ENCODE peak calls at places on chromosomes 2 and 18, in four cellular contexts. One of them, this sample, is unnamed.

GRCh38 chr2:172109256-172109655 is 6.6 kb upstream of the DLX2 start:
- DNase-seq in GM12878: no peak
- DNase-seq in HepG2: no peak
- DNase-seq in K562: no peak
- DNase-seq in this sample: no peak

GRCh38 chr18:9763876-9764605 is 55.9 kb downstream of the RAB31 start:
- DNase-seq in HepG2: no peak
- DNase-seq in GM12878: no peak
- DNase-seq in K562: no peak
- DNase-seq in this sample: no peak

GRCh38 chr2:166343467-166343866 is 32.3 kb downstream of the SCN9A start:
- DNase-seq in GM12878: no peak
- DNase-seq in K562: no peak
- DNase-seq in HepG2: no peak
- DNase-seq in this sample: no peak

GRCh38 chr2:19949071-19949470 is 40.8 kb downstream of the WDR35 start:
- DNase-seq in K562: no peak
- DNase-seq in GM12878: no peak
- DNase-seq in HepG2: no peak
- DNase-seq in this sample: no peak

GRCh38 chr2:60311524-60311923 is 241.9 kb downstream of the BCL11A start:
- DNase-seq in HepG2: no peak
- DNase-seq in GM12878: no peak
- DNase-seq in K562: no peak
- DNase-seq in this sample: no peak

GRCh38 chr18:54191352-54191751 is 33.1 kb downstream of the MBD2 start:
- DNase-seq in HepG2: no peak
- DNase-seq in K562: no peak
- DNase-seq in GM12878: no peak
- DNase-seq in this sample: no peak

GRCh38 chr2:96404446-96405373 is 69.1 kb downstream of the NCAPH start:
- DNase-seq in GM12878: no peak
- DNase-seq in K562: no peak
- DNase-seq in HepG2: no peak
- DNase-seq in this sample: no peak

GRCh38 chr18:62825382-62825781 is 110.0 kb downstream of the PHLPP1 start:
- DNase-seq in GM12878: no peak
- DNase-seq in K562: no peak
- DNase-seq in HepG2: no peak
- DNase-seq in this sample: no peak

DNA sequence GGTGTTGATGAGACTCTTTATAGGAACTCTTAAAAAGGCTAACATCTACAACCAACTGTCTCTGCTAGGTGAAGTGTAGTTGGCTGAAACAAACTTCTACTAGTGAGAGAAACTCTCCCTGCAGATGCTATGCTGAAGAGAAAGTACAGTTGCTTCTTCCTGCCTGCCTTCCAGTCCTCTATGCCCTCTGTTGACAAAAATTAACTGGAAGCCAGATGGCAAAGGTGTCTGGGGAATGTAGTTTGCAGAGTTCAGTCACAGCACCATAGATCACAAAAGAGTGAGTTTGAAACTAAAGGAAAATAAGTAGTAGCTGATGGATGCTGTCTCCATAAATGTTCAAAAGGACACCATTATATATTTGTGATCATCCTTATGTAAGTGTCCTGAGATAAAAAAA is 958.8 kb upstream of the NRXN1 start:
- DNase-seq in GM12878: no peak
- DNase-seq in K562: no peak
- DNase-seq in HepG2: no peak
- DNase-seq in this sample: no peak
- TF ChIP-seq FOXK2 in GM12878: no peak
- TF ChIP-seq FOXK2 in K562: no peak
- TF ChIP-seq FOXK2 in HepG2: no peak
- TF ChIP-seq FOXK2 in this sample: no peak

GRCh38 chr2:234690569-234691225 is 193.8 kb upstream of the ARL4C start:
- DNase-seq in HepG2: peak; percentile 42
- DNase-seq in GM12878: no peak
- DNase-seq in K562: no peak
- DNase-seq in this sample: no peak
- TF ChIP-seq BHLHE40 in HepG2: no peak
- TF ChIP-seq BHLHE40 in GM12878: no peak
- TF ChIP-seq BHLHE40 in K562: no peak
- TF ChIP-seq BHLHE40 in this sample: no peak

DNA sequence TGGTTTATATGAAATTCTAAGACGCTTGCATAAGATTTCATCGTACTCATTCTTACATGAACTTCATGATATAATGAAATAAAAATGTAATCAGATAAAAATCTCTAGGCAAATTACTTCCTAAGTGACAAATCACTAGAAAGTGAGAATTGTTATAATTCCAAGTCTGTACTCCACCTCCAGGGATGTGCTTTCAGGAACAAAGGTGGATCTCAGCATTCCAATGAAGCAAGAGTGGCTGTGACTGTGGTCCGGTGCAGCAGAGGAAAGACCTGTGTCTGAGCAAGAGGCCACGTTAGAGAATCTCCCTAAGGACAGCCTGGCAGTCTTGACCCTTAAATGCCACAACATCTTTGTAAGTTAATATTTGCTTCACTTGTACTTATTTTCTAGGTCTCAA is 226.1 kb downstream of the PIEZO2 start:
- DNase-seq in HepG2: no peak
- DNase-seq in K562: no peak
- DNase-seq in GM12878: no peak
- DNase-seq in this sample: no peak
- TF ChIP-seq FOXK2 in HepG2: no peak
- TF ChIP-seq FOXK2 in K562: no peak
- TF ChIP-seq FOXK2 in GM12878: no peak
- TF ChIP-seq FOXK2 in this sample: no peak

DNA sequence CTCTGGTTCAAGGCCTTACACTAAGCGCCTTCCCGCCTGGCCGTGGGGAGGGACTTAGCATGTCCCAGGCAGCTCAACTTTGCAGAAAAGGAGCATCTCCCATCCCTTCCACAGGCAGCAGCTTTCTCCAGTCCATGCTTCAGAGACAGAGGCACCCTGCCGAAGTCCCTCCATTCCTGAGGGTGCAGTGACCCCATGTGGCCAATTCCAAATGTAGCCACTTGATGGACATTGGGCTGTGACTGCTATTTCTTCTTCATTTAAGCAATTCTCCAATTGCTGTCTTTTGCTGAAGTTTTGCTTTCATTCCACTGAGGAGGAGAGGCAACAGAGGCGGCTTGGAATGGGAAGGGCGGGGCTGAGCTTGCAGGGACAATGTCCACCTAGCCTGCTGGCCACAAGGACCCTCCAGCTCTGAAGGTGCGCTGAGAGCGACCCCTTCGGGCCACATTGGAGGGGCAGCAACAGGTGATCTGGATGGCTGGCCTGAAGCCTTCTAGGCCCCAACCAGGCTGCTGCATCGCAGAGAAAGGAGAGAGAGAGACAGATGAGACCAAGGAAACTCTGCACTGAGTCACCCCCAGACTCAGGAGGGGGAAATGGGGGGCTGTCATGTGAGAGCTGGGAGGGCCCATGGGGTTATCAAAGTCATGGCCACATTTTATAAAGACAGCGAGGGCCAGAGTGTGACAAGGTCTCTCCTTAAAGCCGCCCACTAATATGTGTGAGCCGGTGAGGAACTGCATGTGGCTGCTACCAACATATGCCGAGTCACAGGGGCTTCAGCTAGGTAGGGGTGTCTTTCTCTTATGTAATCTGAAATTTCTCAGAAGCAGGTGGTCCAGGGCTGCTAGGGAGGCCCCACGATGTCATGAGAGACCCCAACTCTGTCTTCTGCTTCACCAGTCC is 61.3 kb downstream of the LONRF2 start:
- DNase-seq in GM12878: no peak
- DNase-seq in K562: peak; percentile 74
- DNase-seq in HepG2: peak; percentile 60
- DNase-seq in this sample: peak; percentile 63
- TF ChIP-seq BHLHE40 in GM12878: no peak
- TF ChIP-seq BHLHE40 in K562: no peak
- TF ChIP-seq BHLHE40 in HepG2: no peak
- TF ChIP-seq BHLHE40 in this sample: no peak

DNA sequence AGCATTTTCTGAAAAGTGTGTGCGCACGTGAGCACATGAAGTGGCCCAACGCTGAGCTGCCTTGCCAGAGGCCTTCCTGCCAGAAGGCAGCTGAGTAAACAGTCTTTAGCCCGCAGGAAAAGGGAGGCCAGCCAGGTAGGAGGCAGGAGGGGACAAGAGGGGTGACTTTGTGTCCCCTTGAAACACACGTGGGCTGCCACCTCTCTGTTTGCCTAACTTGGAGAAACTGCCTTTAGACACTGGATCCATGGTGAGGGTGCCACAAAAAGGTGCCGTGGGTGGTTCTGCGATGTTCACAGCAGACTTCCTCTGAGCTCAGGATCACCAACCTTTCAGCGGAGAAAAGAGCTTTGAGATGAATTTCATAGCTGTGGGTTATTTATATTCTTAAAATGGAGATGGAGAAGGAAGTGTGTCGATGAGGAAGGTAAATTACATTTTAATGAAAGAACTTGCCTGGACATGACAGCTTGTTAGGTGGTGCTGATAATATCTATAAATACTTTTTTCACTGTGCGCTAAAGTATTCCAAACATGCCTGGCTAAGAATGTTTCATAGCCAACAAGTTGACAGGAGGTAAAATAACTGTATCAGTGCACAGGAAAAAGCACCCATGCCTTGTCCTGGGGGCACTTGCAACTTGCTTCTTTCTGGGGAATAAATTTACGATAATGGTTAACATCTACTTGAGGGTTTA is 36.6 kb upstream of the ASB1 start:
- DNase-seq in K562: no peak
- DNase-seq in HepG2: no peak
- DNase-seq in GM12878: no peak
- DNase-seq in this sample: no peak
- TF ChIP-seq FOXK2 in K562: no peak
- TF ChIP-seq FOXK2 in HepG2: no peak
- TF ChIP-seq FOXK2 in GM12878: no peak
- TF ChIP-seq FOXK2 in this sample: no peak

GRCh38 chr2:241943209-241943850 is 73.8 kb downstream of the RTP5 start:
- DNase-seq in HepG2: no peak
- DNase-seq in GM12878: no peak
- DNase-seq in K562: no peak
- DNase-seq in this sample: no peak

GRCh38 chr2:241940329-241940728 is 70.8 kb downstream of the RTP5 start:
- DNase-seq in HepG2: peak; percentile 31
- DNase-seq in GM12878: no peak
- DNase-seq in K562: peak; percentile 43
- DNase-seq in this sample: peak; percentile 20

GRCh38 chr2:241942416-241943208 is 73.1 kb downstream of the RTP5 start:
- DNase-seq in K562: no peak
- DNase-seq in HepG2: no peak
- DNase-seq in GM12878: no peak
- DNase-seq in this sample: no peak

GRCh38 chr2:241939541-241939940 is 70.0 kb downstream of the RTP5 start:
- DNase-seq in HepG2: no peak
- DNase-seq in K562: no peak
- DNase-seq in GM12878: no peak
- DNase-seq in this sample: no peak

DNA sequence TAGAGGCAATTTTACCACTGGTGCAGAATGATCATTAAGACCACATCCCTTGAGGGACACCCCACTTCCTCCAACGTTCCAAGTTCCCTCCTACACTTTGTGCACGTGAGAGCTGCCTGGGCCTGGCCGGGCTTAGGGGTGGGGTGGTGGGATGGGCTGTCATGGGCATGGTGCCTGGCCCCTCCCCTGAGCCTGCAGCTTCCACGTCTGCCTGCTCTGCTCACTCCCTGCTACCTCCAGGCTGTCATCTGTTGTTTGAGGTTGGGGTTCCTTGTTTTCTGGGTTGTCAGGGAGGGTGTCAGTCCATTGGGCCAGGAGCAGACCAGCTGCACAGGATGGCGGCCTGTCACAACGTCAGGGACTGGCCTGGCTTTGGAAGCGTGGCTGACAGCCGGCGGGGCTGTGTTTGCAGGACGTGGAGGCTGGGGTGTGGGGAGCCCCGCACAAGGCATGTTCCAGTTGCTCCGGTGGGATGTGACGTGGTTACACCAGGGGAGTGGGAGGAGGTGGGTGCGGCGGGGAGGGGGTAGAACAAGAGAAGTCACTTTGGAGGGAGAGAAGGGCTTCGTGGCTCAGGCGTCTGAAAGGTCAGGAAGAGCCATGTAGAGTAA is 72.3 kb downstream of the RTP5 start:
- DNase-seq in HepG2: no peak
- DNase-seq in K562: no peak
- DNase-seq in GM12878: no peak
- DNase-seq in this sample: no peak
- TF ChIP-seq BHLHE40 in HepG2: no peak
- TF ChIP-seq BHLHE40 in K562: peak; percentile 71
- TF ChIP-seq BHLHE40 in GM12878: peak; percentile 27
- TF ChIP-seq BHLHE40 in this sample: no peak

This sample was measured in HEK293T.